ENCODE peak calls at places on chromosomes 6 and 20, in ten cellular contexts. Q is PC-3, O is esophagus squamous epithelium, G is aorta, W is HepG2, M is GM23248, B is mesendoderm, A is lower lobe of right lung, L is neural progenitor cell, P is AG04450. C is an unnamed sample.

GRCh38 chr6:164105705-164106104 is 691.2 kb downstream of the QKI start:
- DNase-seq in Q (no peak), G (no peak), W (no peak), B (no peak), L (no peak), M (no peak), A (no peak), O (no peak), P (no peak), C (no peak)

GRCh38 chr6:163460307-163460782 is 45.8 kb downstream of the QKI start:
- DNase-seq in M (peak; percentile 78), O (no peak), Q (no peak), L (peak; percentile 42), A (no peak), B (peak; percentile 71), P (no peak), W (no peak), G (no peak), C (no peak)

GRCh38 chr20:39036011-39036410 is 73.9 kb downstream of the DHX35 start:
- DNase-seq in Q (no peak), B (no peak), W (no peak), O (no peak), L (no peak), A (no peak), P (peak; percentile 21), G (no peak), M (peak; percentile 63), C (no peak)

GRCh38 chr6:145214570-145214969 is 520.8 kb downstream of the EPM2A start:
- DNase-seq in L (peak; percentile 45), G (no peak), A (no peak), P (no peak), M (peak; percentile 52), W (peak; percentile 47), Q (peak; percentile 53), O (no peak), B (peak; percentile 37), C (no peak)

GRCh38 chr6:106746660-106747059 is 117.3 kb downstream of the QRSL1 start:
- DNase-seq in A (no peak), W (peak; percentile 40), L (no peak), G (no peak), Q (peak; percentile 93), B (peak; percentile 76), P (no peak), M (peak; percentile 63), O (no peak), C (no peak)

GRCh38 chr6:43623880-43624785 is 4.9 kb downstream of the GTPBP2 start:
- DNase-seq in B (no peak), W (no peak), L (no peak), A (no peak), O (no peak), G (no peak), M (no peak), P (no peak), Q (no peak), C (no peak)

GRCh38 chr6:43722920-43723565 is 35.5 kb upstream of the MRPS18A start:
- DNase-seq in A (no peak), B (no peak), M (peak; percentile 36), O (no peak), P (no peak), G (no peak), Q (no peak), L (no peak), W (no peak), C (no peak)

GRCh38 chr20:57440678-57441509 is 49.7 kb downstream of the RBM38 start:
- DNase-seq in O (no peak), M (peak; percentile 71), P (peak; percentile 60), Q (no peak), W (no peak), G (peak; percentile 94), A (peak; percentile 84), L (peak; percentile 65), B (peak; percentile 52), C (no peak)

GRCh38 chr6:108115598-108116058 is 41.1 kb upstream of the OSTM1 start:
- DNase-seq in W (peak; percentile 47), G (no peak), O (no peak), P (no peak), Q (peak; percentile 65), A (peak; percentile 70), B (peak; percentile 63), M (peak; percentile 66), L (peak; percentile 69), C (no peak)

GRCh38 chr6:147204060-147204785 is at the start of gene STXBP5:
- DNase-seq in B (peak; percentile 73), O (no peak), G (peak; percentile 75), P (no peak), M (peak; percentile 77), W (peak; percentile 22), Q (peak; percentile 30), L (peak; percentile 69), A (peak; percentile 76), C (no peak)

GRCh38 chr6:88702956-88703556 is 260.4 kb downstream of the RNGTT start:
- DNase-seq in Q (no peak), G (no peak), L (no peak), W (no peak), M (no peak), O (no peak), A (no peak), P (no peak), B (no peak), C (no peak)

GRCh38 chr6:3958255-3958654 is 109.1 kb downstream of the FAM50B start:
- DNase-seq in P (no peak), W (no peak), L (no peak), A (no peak), Q (no peak), O (no peak), G (no peak), B (no peak), M (no peak), C (no peak)

GRCh38 chr20:53800418-53800817 is 206.8 kb upstream of the ZNF217 start:
- DNase-seq in G (no peak), M (no peak), O (no peak), W (no peak), Q (no peak), A (no peak), P (no peak), B (no peak), L (no peak), C (no peak)
- H3K27ac ChIP-seq in G (no peak overlapping the region), M (no peak overlapping the region), O (no peak overlapping the region), W (peak overlapping the region; percentile 86), Q (peak overlapping the region; percentile 53), A (no peak overlapping the region), P (no peak overlapping the region), B (no peak overlapping the region), L (no peak overlapping the region), C (no peak overlapping the region)

GRCh38 chr6:168116446-168116974 is 37.5 kb upstream of the FRMD1 start:
- DNase-seq in Q (no peak), A (no peak), M (no peak), G (no peak), B (no peak), W (no peak), L (no peak), P (no peak), O (no peak), C (no peak)

GRCh38 chr6:168119539-168119938 is 40.5 kb upstream of the FRMD1 start:
- DNase-seq in L (no peak), M (no peak), Q (no peak), G (no peak), O (no peak), A (no peak), B (no peak), P (no peak), W (no peak), C (no peak)

GRCh38 chr6:168118935-168119334 is 39.9 kb upstream of the FRMD1 start:
- DNase-seq in B (no peak), G (no peak), W (no peak), Q (no peak), M (no peak), A (no peak), O (no peak), P (no peak), L (no peak), C (no peak)

GRCh38 chr6:168116975-168117899 is 38.2 kb upstream of the FRMD1 start:
- DNase-seq in W (peak; percentile 58), B (no peak), P (no peak), M (no peak), O (no peak), L (no peak), G (no peak), Q (no peak), A (no peak), C (no peak)

DNA sequence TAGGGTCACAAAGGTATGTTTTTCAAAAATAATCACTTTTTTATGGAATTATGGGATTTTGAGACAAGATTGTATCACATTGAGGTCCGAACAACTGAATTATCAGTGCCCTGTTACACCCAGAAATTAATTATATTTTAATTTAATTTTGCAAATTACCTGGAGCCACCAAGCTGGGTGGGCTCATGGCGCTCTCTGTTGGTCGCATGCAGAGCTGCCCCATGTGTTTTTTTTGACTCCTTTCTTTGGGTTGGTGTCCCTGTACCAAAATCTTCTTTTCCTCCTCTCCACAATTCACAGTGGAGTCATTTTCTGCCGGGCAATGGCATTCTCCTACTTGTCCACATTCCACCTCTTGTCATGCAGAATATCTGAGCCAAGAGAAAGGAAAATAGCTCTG is 38.9 kb upstream of the FRMD1 start:
- DNase-seq in W (no peak), M (no peak), B (no peak), L (no peak), A (no peak), O (no peak), Q (no peak), P (no peak), G (no peak), C (no peak)
- H3K27ac ChIP-seq in W (no peak overlapping the region), M (no peak overlapping the region), B (no peak overlapping the region), L (no peak overlapping the region), A (no peak overlapping the region), O (no peak overlapping the region), Q (no peak overlapping the region), P (no peak overlapping the region), G (no peak overlapping the region), C (no peak overlapping the region)

GRCh38 chr6:135633573-135633972 is 136.0 kb upstream of the AHI1 start:
- DNase-seq in M (no peak), O (no peak), B (no peak), G (no peak), W (no peak), Q (no peak), L (no peak), P (no peak), A (no peak), C (no peak)
- H3K27ac ChIP-seq in M (no peak overlapping the region), O (no peak overlapping the region), B (no peak overlapping the region), G (no peak overlapping the region), W (no peak overlapping the region), Q (no peak overlapping the region), L (no peak overlapping the region), P (no peak overlapping the region), A (no peak overlapping the region), C (no peak overlapping the region)

DNA sequence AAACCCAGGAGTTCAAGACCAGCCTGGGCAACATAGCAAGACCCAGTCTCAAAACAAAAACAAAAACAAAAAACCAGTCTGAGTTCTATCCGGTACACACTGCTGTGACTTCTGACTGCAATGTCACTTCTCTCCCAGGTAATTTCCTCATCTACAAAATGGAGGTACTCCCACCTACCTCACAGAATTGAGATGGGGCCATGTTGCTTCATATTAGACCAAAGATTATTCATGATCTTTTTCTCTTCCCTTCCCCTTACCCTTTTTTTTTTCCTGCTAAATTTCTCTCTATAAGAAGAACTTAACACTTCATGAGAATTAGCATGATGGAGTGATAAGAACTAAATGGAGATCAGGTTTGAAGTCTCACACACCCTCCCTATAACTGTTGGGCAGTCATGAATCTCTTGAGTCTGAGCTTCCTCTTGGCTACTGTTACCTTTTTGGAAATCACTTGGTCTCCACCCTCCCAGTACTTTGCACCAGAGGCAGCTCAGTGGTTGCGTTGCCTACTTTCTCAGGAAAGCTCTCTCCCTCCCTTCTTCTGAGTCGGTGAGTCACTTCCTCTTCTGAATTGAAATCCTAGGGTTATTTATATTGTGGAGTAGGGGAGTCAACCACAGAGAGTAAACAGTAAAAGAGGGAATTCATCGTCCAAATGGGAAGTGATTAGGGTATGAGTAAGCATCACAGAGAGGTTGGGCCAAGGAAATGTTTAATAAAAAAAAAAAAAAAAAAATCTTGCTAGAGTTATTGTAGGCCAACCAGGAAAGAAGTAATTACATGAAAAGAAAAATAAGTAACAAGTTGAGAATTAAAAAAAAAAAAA is 59.9 kb upstream of the MAP7 start:
- DNase-seq in B (peak; percentile 87), A (peak; percentile 63), M (peak; percentile 98), W (peak; percentile 46), G (peak; percentile 78), P (peak; percentile 98), O (no peak), L (no peak), Q (peak; percentile 96), C (no peak)
- H3K27ac ChIP-seq in B (no peak overlapping the region), A (peak overlapping the region; percentile 54), M (peak overlapping the region; percentile 61), W (no peak overlapping the region), G (no peak overlapping the region), P (peak overlapping the region; percentile 81), O (peak overlapping the region; percentile 56), L (no peak overlapping the region), Q (peak overlapping the region; percentile 97), C (no peak overlapping the region)